ENCODE peak calls at places on chromosomes 3 and 15, in four cellular contexts. One of them, this sample, is unnamed.

GRCh38 chr3:66468016-66468735 is 32.6 kb downstream of the LRIG1 start:
- DNase-seq in NCI-H2171: no peak
- DNase-seq in nucleus accumbens: no peak
- DNase-seq in T1000: no peak
- DNase-seq in this sample: no peak

GRCh38 chr3:69906351-69906966 is 93.1 kb upstream of the SAMMSON start:
- DNase-seq in NCI-H2171: no peak
- DNase-seq in nucleus accumbens: no peak
- DNase-seq in T1000: no peak
- DNase-seq in this sample: no peak

GRCh38 chr3:129597087-129597791 is 9.2 kb downstream of the PLXND1 start:
- DNase-seq in NCI-H2171: no peak
- DNase-seq in nucleus accumbens: no peak
- DNase-seq in T1000: peak
- DNase-seq in this sample: no peak

GRCh38 chr3:196275126-196275525 is 12.4 kb downstream of the PCYT1A start:
- DNase-seq in NCI-H2171: no peak
- DNase-seq in nucleus accumbens: no peak
- DNase-seq in T1000: no peak
- DNase-seq in this sample: no peak

GRCh38 chr3:15009156-15009555 is 56.0 kb downstream of the MRPS25 start:
- DNase-seq in NCI-H2171: no peak
- DNase-seq in nucleus accumbens: no peak
- DNase-seq in T1000: no peak
- DNase-seq in this sample: no peak

GRCh38 chr3:11668243-11669232 is 24.8 kb upstream of the VGLL4 start:
- DNase-seq in NCI-H2171: no peak
- DNase-seq in nucleus accumbens: no peak
- DNase-seq in T1000: no peak
- DNase-seq in this sample: no peak

GRCh38 chr3:15228147-15228546 is 22.1 kb downstream of the CAPN7 start:
- DNase-seq in NCI-H2171: no peak
- DNase-seq in nucleus accumbens: no peak
- DNase-seq in T1000: no peak
- DNase-seq in this sample: no peak

GRCh38 chr15:69861331-69862171 is 236.2 kb downstream of the TLE3 start:
- DNase-seq in NCI-H2171: no peak
- DNase-seq in nucleus accumbens: no peak
- DNase-seq in T1000: no peak
- DNase-seq in this sample: no peak

GRCh38 chr15:80194186-80194585 is 41.4 kb downstream of the FAH start:
- DNase-seq in NCI-H2171: no peak
- DNase-seq in nucleus accumbens: no peak
- DNase-seq in T1000: no peak
- DNase-seq in this sample: no peak

This sample was measured in lower leg skin.